ENCODE peak calls at places on chromosome 3, in ten cellular contexts. T, F, K, U, B, X, O, I, R and D are unnamed samples.
A peak's percentile ranks its signal among the peaks of the same experiment; 100 is the strongest.

GRCh38 chr3:111936191-111936841 is 42.5 kb upstream of the ABHD10 start:
- DNase-seq in T (no peak), F (no peak), K (peak; percentile 84), U (no peak), B (no peak), X (no peak), O (no peak), I (no peak), R (no peak), D (no peak)

GRCh38 chr3:98612587-98612986 is 19.2 kb upstream of the CPOX start:
- DNase-seq in T (no peak), F (no peak), K (no peak), U (no peak), B (no peak), X (peak; percentile 32), O (no peak), I (no peak), R (no peak), D (no peak)

GRCh38 chr3:112619295-112619694 is 21.6 kb downstream of the CCDC80 start:
- DNase-seq in T (no peak), F (no peak), K (peak; percentile 51), U (no peak), B (no peak), X (no peak), O (no peak), I (no peak), R (no peak), D (no peak)

GRCh38 chr3:186519021-186519658 is 25.0 kb downstream of the CRYGS start:
- DNase-seq in T (no peak), F (no peak), K (no peak), U (no peak), B (peak; percentile 58), X (peak; percentile 52), O (no peak), I (peak; percentile 66), R (no peak), D (peak; percentile 82)

GRCh38 chr3:49462222-49462621 is 7.8 kb upstream of the DAG1 start:
- DNase-seq in T (no peak), F (no peak), K (peak; percentile 67), U (no peak), B (no peak), X (no peak), O (no peak), I (no peak), R (no peak), D (no peak)

GRCh38 chr3:172194702-172195392 is 155.5 kb downstream of the FNDC3B start:
- DNase-seq in T (peak; percentile 75), F (no peak), K (no peak), U (no peak), B (no peak), X (no peak), O (no peak), I (no peak), R (no peak), D (no peak)

GRCh38 chr3:72058493-72059081 is 273.6 kb upstream of the PROK2 start:
- DNase-seq in T (no peak), F (no peak), K (no peak), U (peak; percentile 81), B (no peak), X (no peak), O (no peak), I (no peak), R (no peak), D (no peak)

GRCh38 chr3:27535809-27536392 is 51.7 kb upstream of the SLC4A7 start:
- DNase-seq in T (no peak), F (no peak), K (peak; percentile 49), U (no peak), B (no peak), X (no peak), O (no peak), I (no peak), R (no peak), D (no peak)

GRCh38 chr3:32872487-32873382 is 54.9 kb downstream of the TRIM71 start:
- DNase-seq in T (no peak), F (peak; percentile 80), K (no peak), U (no peak), B (no peak), X (no peak), O (peak; percentile 66), I (no peak), R (no peak), D (no peak)

GRCh38 chr3:134864644-134865043 is 69.6 kb downstream of the EPHB1 start:
- DNase-seq in T (no peak), F (no peak), K (no peak), U (peak; percentile 64), B (no peak), X (no peak), O (no peak), I (no peak), R (no peak), D (no peak)

GRCh38 chr3:66477846-66478245 is 23.0 kb downstream of the LRIG1 start:
- DNase-seq in T (no peak), F (no peak), K (no peak), U (no peak), B (no peak), X (no peak), O (no peak), I (no peak), R (no peak), D (no peak)

GRCh38 chr3:23135026-23135785 is 67.9 kb upstream of the UBE2E2 start:
- DNase-seq in T (no peak), F (no peak), K (no peak), U (no peak), B (no peak), X (no peak), O (no peak), I (no peak), R (no peak), D (no peak)

GRCh38 chr3:153209596-153209995 is 47.6 kb downstream of the RAP2B start:
- DNase-seq in T (no peak), F (peak; percentile 68), K (peak; percentile 78), U (peak; percentile 56), B (no peak), X (no peak), O (no peak), I (no peak), R (no peak), D (no peak)

GRCh38 chr3:10391391-10391790 is 70.5 kb upstream of the SEC13 start:
- DNase-seq in T (no peak), F (no peak), K (no peak), U (peak; percentile 30), B (no peak), X (peak; percentile 25), O (no peak), I (peak; percentile 17), R (no peak), D (no peak)

GRCh38 chr3:10392244-10392643 is 71.3 kb upstream of the SEC13 start:
- DNase-seq in T (peak; percentile 24), F (no peak), K (no peak), U (no peak), B (no peak), X (no peak), O (no peak), I (no peak), R (no peak), D (no peak)

GRCh38 chr3:10389995-10390394 is 69.1 kb upstream of the SEC13 start:
- DNase-seq in T (no peak), F (no peak), K (no peak), U (no peak), B (no peak), X (no peak), O (no peak), I (no peak), R (no peak), D (no peak)

GRCh38 chr3:10389341-10389740 is 68.4 kb upstream of the SEC13 start:
- DNase-seq in T (no peak), F (no peak), K (no peak), U (no peak), B (no peak), X (no peak), O (no peak), I (no peak), R (no peak), D (no peak)

DNA sequence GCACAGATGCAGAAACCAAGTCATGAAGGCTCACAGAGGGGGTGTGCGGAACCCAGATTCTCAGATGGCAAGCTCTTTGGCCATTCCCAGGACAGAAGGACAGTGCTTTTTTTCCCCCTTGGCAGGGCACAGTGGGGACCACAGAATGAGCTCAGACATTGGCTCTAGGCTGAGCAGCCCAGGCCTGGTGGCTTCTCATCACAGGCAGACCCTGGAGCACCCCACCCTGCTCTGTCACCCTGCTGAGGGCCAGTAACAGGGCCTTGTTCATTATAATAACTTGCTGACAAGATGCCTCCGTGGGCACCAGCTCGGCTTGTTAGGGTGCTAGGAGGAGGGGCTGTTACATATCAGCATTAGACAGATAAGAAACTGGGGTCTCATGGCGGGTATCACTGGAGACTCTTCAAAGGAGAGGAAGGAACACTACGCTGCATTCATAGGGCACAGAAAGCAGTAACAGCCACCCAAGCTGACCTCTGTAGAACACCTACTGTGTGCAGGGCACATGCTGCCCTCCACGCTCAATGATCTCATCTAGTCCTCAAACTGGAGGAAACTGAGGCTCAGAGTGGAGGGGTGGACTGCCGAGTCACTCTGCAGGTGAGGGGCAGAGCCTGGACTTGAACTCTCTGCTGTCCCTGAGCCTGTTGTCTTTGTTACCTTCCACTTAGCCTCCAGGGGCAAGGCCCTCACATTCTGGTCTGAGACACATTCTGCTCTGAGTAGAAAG is 69.9 kb upstream of the SEC13 start:
- DNase-seq in T (no peak), F (no peak), K (no peak), U (peak; percentile 35), B (no peak), X (no peak), O (no peak), I (no peak), R (no peak), D (no peak)
- H3K9me3 ChIP-seq in T (no peaks in the 10 kb centered on the region), F (peaks cover 3% of the 10 kb centered on the region), K (peaks cover 23% of the 10 kb centered on the region), U (peaks cover 4% of the 10 kb centered on the region), B (no peaks in the 10 kb centered on the region), X (peaks cover 16% of the 10 kb centered on the region), O (peaks cover 15% of the 10 kb centered on the region), I (no peaks in the 10 kb centered on the region), R (peaks cover 39% of the 10 kb centered on the region), D (no peaks in the 10 kb centered on the region)

GRCh38 chr3:13877911-13878710 is 1.8 kb downstream of the WNT7A start:
- DNase-seq in T (peak; percentile 42), F (peak; percentile 64), K (no peak), U (no peak), B (no peak), X (no peak), O (no peak), I (no peak), R (no peak), D (peak; percentile 29)
- H3K9me3 ChIP-seq in T (no peaks in the 10 kb centered on the region), F (no peaks in the 10 kb centered on the region), K (no peaks in the 10 kb centered on the region), U (no peaks in the 10 kb centered on the region), B (no peaks in the 10 kb centered on the region), X (no peaks in the 10 kb centered on the region), O (peaks cover 9% of the 10 kb centered on the region), I (no peaks in the 10 kb centered on the region), R (peaks cover 9% of the 10 kb centered on the region), D (no peaks in the 10 kb centered on the region)

GRCh38 chr3:58962816-58963215 is 87.0 kb downstream of the CFAP20DC start:
- DNase-seq in T (peak; percentile 24), F (no peak), K (peak; percentile 64), U (no peak), B (no peak), X (no peak), O (no peak), I (no peak), R (no peak), D (no peak)
- H3K9me3 ChIP-seq in T (no peaks in the 10 kb centered on the region), F (no peaks in the 10 kb centered on the region), K (no peaks in the 10 kb centered on the region), U (no peaks in the 10 kb centered on the region), B (no peaks in the 10 kb centered on the region), X (no peaks in the 10 kb centered on the region), O (no peaks in the 10 kb centered on the region), I (no peaks in the 10 kb centered on the region), R (no peaks in the 10 kb centered on the region), D (no peaks in the 10 kb centered on the region)

GRCh38 chr3:13712682-13713180 is 163.8 kb downstream of the FBLN2 start:
- DNase-seq in T (no peak), F (peak; percentile 17), K (no peak), U (no peak), B (no peak), X (no peak), O (peak; percentile 0), I (no peak), R (peak; percentile 75), D (no peak)
- H3K9me3 ChIP-seq in T (no peaks in the 10 kb centered on the region), F (no peaks in the 10 kb centered on the region), K (peaks cover 13% of the 10 kb centered on the region), U (no peaks in the 10 kb centered on the region), B (no peaks in the 10 kb centered on the region), X (no peaks in the 10 kb centered on the region), O (no peaks in the 10 kb centered on the region), I (no peaks in the 10 kb centered on the region), R (peaks cover 14% of the 10 kb centered on the region), D (no peaks in the 10 kb centered on the region)